ENCODE peak calls at places on chromosomes 1 and 21, in six cellular contexts. V is HCT116, W is esophagus muscularis mucosa, L is bronchial epithelial cell, U is fibroblast of lung, K is lower lobe of right lung. F is an unnamed sample. For H3K27me3, the result is how much of the 10 kb centered on the place peaks cover.

GRCh38 chr1:246161626-246162025 is 345.5 kb downstream of the SMYD3 start:
- DNase-seq in K (no peak), U (peak), V (no peak), W (peak), L (peak), F (no peak)

GRCh38 chr1:193054169-193054675 is 4.9 kb downstream of the UCHL5 start:
- DNase-seq in K (no peak), U (no peak), L (no peak), W (no peak), V (no peak), F (no peak)

GRCh38 chr21:42991992-42992740 is 17.8 kb downstream of the PKNOX1 start:
- DNase-seq in W (peak), K (peak), L (peak), U (peak), V (no peak), F (no peak)

GRCh38 chr1:65090406-65090805 is 57.6 kb upstream of the AK4 start:
- DNase-seq in W (no peak), K (no peak), L (no peak), V (no peak), U (no peak), F (no peak)

GRCh38 chr1:165235158-165235776 is 121.2 kb downstream of the LMX1A start:
- DNase-seq in K (no peak), V (no peak), W (no peak), U (no peak), L (no peak), F (peak)

GRCh38 chr1:198253668-198254067 is 96.9 kb downstream of the NEK7 start:
- DNase-seq in K (no peak), V (no peak), W (no peak), U (peak), L (peak), F (no peak)

GRCh38 chr1:109732390-109732763 is 8.5 kb downstream of the GSTM3 start:
- DNase-seq in K (no peak), V (no peak), W (no peak), L (no peak), U (no peak), F (no peak)

GRCh38 chr1:40861227-40862003 is 748 bp downstream of the CITED4 start:
- DNase-seq in W (no peak), K (peak), U (peak), V (no peak), L (no peak), F (peak)

GRCh38 chr21:42009018-42009830 is 936 bp downstream of the ZBTB21 start:
- DNase-seq in K (peak), V (no peak), L (peak), U (peak), W (peak), F (peak)

GRCh38 chr1:244236101-244236500 is 185.0 kb downstream of the ZBTB18 start:
- DNase-seq in K (no peak), W (no peak), L (no peak), U (no peak), V (no peak), F (no peak)

DNA sequence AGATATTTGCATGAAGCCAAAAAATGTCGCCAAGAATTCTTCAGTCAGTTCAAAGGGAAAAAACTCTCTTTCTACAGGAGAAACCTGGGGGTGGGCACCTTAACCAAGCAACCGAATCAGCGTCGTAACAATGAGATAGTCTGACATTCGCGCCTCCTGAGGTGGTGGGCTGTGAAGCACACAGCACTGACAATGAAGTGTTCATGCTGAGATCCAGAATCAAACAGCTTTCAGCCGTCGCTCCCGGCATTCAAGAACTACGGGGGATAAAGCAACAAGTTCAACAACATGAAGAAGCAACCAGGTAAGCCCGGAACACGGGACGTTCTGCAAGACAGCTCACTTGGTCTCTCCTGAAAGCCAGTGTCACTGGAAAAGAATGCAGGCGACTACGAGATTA is 94.9 kb downstream of the NPHP4 start:
- DNase-seq in W (no peak), K (peak), V (no peak), L (no peak), U (no peak), F (peak)
- H3K27me3 ChIP-seq in W (under half), K (under half), V (under half), L (under half), U (under half), F (under half)

GRCh38 chr1:81797701-81798100 is 3.0 kb upstream of the ADGRL2 start:
- DNase-seq in V (no peak), K (no peak), U (no peak), W (no peak), L (no peak), F (no peak)
- H3K27me3 ChIP-seq in V (under half), K (under half), U (under half), W (under half), L (under half), F (under half)

DNA sequence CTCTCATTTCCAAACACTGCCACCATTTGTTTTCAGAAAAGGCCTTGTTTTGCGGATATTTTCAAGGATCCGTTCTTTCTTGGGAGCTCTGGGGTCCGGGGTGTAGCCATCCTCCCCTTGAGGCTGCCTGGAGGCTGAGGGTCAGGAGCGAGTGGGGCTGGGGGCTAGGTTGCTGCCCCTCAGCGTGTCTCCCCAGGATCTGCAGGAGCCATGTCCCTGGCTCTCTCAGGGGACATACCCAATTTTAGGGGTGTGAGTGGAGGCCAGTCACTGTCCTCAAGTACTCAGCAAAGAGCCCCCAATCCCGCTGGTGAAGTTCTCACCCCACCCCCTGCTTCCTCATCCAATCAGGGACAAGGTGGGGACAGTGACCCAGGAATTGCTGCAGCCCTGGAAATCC is 15.0 kb upstream of the PRDM16 start:
- DNase-seq in K (no peak), U (no peak), W (no peak), L (no peak), V (no peak), F (no peak)
- H3K27me3 ChIP-seq in K (under half), U (under half), W (under half), L (under half), V (under half), F (under half)

DNA sequence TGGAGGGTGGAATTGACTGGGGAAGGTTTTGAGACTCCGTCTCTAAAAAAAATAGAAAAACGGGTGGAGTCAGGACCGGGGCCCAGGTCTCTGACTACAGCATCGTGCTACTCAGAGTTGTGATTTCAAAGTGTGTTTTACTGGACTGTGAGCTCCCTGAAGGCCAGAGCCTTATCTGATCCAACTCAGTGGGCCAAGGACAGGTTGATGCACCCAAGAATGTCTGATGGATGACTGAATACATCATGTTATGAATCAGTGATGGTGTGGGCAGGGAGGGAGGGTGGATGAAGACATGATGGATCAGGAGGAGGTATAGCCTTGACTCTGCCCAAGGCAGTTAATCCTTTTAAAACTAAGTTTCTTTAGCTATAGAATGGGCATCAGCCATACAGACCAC is 81.6 kb downstream of the FOXD2 start:
- DNase-seq in L (no peak), V (no peak), U (no peak), W (no peak), K (no peak), F (no peak)
- H3K27me3 ChIP-seq in L (under half), V (under half), U (under half), W (under half), K (under half), F (under half)

GRCh38 chr1:206969090-206969489 is 1.2 kb downstream of the FCAMR start:
- DNase-seq in K (no peak), W (no peak), U (no peak), V (no peak), L (no peak), F (no peak)

GRCh38 chr1:206972725-206973124 is 2.5 kb upstream of the FCAMR start:
- DNase-seq in U (no peak), V (no peak), W (no peak), L (no peak), K (no peak), F (no peak)

GRCh38 chr1:206971029-206971655 is 882 bp upstream of the FCAMR start:
- DNase-seq in W (no peak), L (no peak), U (no peak), K (no peak), V (no peak), F (no peak)

GRCh38 chr1:206967096-206967851 is 3.0 kb downstream of the FCAMR start:
- DNase-seq in L (peak), W (no peak), K (no peak), V (no peak), U (peak), F (no peak)

GRCh38 chr1:206970406-206970805 is at the start of gene FCAMR:
- DNase-seq in L (no peak), K (no peak), V (no peak), W (no peak), U (no peak), F (no peak)
- H3K27me3 ChIP-seq in L (under half), K (under half), V (under half), W (under half), U (under half), F (under half)

GRCh38 chr1:23530750-23531651 is at the start of gene E2F2:
- DNase-seq in W (peak), U (peak), L (peak), K (peak), V (peak), F (peak)
- H3K27me3 ChIP-seq in W (under half), U (under half), L (under half), K (under half), V (under half), F (under half)

GRCh38 chr1:229035748-229036082 is 235.2 kb upstream of the RAB4A start:
- DNase-seq in L (no peak), U (no peak), V (no peak), W (no peak), K (no peak), F (no peak)

GRCh38 chr1:229034246-229034645 is 236.7 kb upstream of the RAB4A start:
- DNase-seq in K (no peak), U (no peak), L (no peak), V (no peak), W (no peak), F (no peak)

GRCh38 chr1:229033480-229033879 is 237.4 kb upstream of the RAB4A start:
- DNase-seq in V (no peak), L (no peak), W (no peak), U (no peak), K (no peak), F (no peak)

GRCh38 chr1:229037806-229038405 is 233.0 kb upstream of the RAB4A start:
- DNase-seq in K (no peak), L (peak), W (peak), U (peak), V (no peak), F (no peak)

DNA sequence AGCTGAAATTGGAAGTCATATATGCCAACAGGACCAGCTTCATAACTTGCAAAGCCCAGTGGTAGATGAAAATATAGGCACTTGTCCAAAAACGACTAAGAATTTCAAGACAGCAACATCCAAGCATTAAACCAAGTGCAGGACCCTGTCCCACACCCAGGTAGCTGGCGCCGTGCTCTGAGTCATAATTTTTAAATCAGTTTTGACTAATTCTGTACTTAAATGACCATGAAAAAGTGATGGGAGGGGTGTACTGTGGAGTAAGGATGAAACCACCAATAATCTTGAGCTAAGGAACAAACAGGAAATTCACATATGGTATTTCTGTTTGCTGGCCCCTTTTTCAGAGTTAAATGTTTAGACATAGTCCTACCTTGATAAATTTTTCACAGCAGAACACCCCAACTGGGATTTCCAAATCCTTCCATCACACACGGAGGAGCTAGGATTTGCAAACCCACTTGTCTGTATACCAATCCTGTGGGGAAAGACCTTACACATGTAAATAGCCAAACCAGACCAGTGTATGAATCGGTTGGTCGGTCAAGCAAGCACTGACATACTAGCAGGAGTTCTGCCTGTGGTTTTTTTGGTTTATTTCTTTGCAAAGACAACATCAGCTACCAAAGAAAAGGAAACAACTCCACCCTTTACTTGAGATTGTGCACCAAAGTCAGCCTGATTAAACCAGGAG is 235.7 kb upstream of the RAB4A start:
- DNase-seq in K (no peak), V (no peak), U (no peak), W (no peak), L (no peak), F (no peak)
- H3K27me3 ChIP-seq in K (under half), V (under half), U (under half), W (under half), L (under half), F (under half)

GRCh38 chr1:10716424-10716823 is 80.0 kb downstream of the CASZ1 start:
- DNase-seq in V (no peak), K (no peak), L (no peak), U (no peak), W (no peak), F (no peak)
- H3K27me3 ChIP-seq in V (under half), K (under half), L (under half), U (under half), W (under half), F (under half)

DNA sequence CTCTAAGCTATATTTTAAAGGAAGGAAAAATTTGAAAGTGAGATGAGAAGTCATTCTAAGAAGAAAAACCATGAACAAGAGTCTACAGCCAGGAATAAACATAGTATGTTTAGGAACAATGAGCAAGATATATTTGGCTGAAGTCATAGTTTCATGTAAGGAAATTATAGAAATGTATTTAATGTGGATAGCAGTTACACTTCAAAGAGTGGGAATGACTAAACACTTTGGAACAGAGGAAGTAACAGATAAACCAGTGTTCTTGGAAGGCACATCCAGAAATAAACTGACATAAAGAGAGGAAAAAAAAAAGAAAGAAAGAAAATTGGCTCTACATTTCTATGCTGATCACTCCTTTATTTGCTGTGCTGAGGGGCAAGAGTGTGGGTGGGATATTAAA is 18.0 kb downstream of the C8A start:
- DNase-seq in W (no peak), V (no peak), K (no peak), U (peak), L (peak), F (no peak)
- H3K27me3 ChIP-seq in W (under half), V (under half), K (under half), U (under half), L (under half), F (under half)